ENCODE peak calls at places on chromosomes 7 and 10, in eight cellular contexts. N is amygdala, O is ureter, W is AG08395, Q is lower lobe of right lung, B is left lobe of liver, D is T-cell, R is H9. G is an unnamed sample.

GRCh38 chr7:94696981-94697670 is 41.2 kb upstream of the SGCE start:
- DNase-seq in N (no peak), O (peak; percentile 58), W (peak; percentile 86), Q (no peak), B (peak; percentile 71), D (no peak), R (no peak), G (no peak)

GRCh38 chr7:121810831-121811494 is 62.0 kb upstream of the PTPRZ1 start:
- DNase-seq in N (no peak), O (no peak), W (no peak), Q (no peak), B (no peak), D (no peak), R (no peak), G (no peak)

GRCh38 chr10:128491686-128492085 is 365.5 kb upstream of the MKI67 start:
- DNase-seq in N (no peak), O (no peak), W (no peak), Q (no peak), B (no peak), D (no peak), R (no peak), G (no peak)

GRCh38 chr10:89710748-89711147 is 9.4 kb downstream of the KIF20B start:
- DNase-seq in N (no peak), O (no peak), W (no peak), Q (no peak), B (no peak), D (no peak), R (no peak), G (no peak)

GRCh38 chr10:127174866-127175265 is 21.5 kb downstream of the INSYN2A start:
- DNase-seq in N (no peak), O (no peak), W (no peak), Q (no peak), B (no peak), D (no peak), R (no peak), G (no peak)

GRCh38 chr7:15891151-15891842 is 204.8 kb upstream of the MEOX2 start:
- DNase-seq in N (no peak), O (no peak), W (peak; percentile 45), Q (no peak), B (no peak), D (no peak), R (no peak), G (no peak)

GRCh38 chr7:91836065-91836368 is 44.5 kb downstream of the MTERF1 start:
- DNase-seq in N (no peak), O (no peak), W (no peak), Q (no peak), B (no peak), D (no peak), R (no peak), G (no peak)

GRCh38 chr7:102220929-102221850 is 65.5 kb upstream of the SH2B2 start:
- DNase-seq in N (no peak), O (no peak), W (no peak), Q (no peak), B (no peak), D (no peak), R (no peak), G (no peak)

GRCh38 chr7:128874140-128875031 is 11.7 kb downstream of the ATP6V1F start:
- DNase-seq in N (no peak), O (no peak), W (no peak), Q (peak; percentile 44), B (no peak), D (no peak), R (no peak), G (no peak)

GRCh38 chr7:6508539-6508938 is 42.7 kb downstream of the GRID2IP start:
- DNase-seq in N (no peak), O (no peak), W (no peak), Q (no peak), B (no peak), D (no peak), R (no peak), G (no peak)

GRCh38 chr10:102113956-102114857 is 6.0 kb downstream of the LDB1 start:
- DNase-seq in N (no peak), O (no peak), W (no peak), Q (no peak), B (no peak), D (no peak), R (peak; percentile 38), G (no peak)

GRCh38 chr7:44823266-44823781 is 24.6 kb downstream of the H2AZ2 start:
- DNase-seq in N (no peak), O (no peak), W (no peak), Q (no peak), B (no peak), D (no peak), R (no peak), G (no peak)

GRCh38 chr7:20395094-20395493 is 64.4 kb downstream of the ITGB8 start:
- DNase-seq in N (no peak), O (no peak), W (no peak), Q (no peak), B (no peak), D (no peak), R (no peak), G (no peak)

G was measured in esophagus muscularis mucosa.